ENCODE peak calls at places on chromosomes 3 and 15, in ten cellular contexts. One of them, this sample, is unnamed.

GRCh38 chr3:51099794-51100542 is 285.1 kb upstream of the MANF start:
- DNase-seq in activated T-helper 1 cell treated with Interleukin-2 at 50 U/mL for 16 hours: no peak
- DNase-seq in GM04504: peak; percentile 40
- DNase-seq in BJ: peak; percentile 6
- DNase-seq in AG08396: peak; percentile 43
- DNase-seq in stimulated activated CD4-positive, alpha-beta T cell treated with anti-CD3 and anti-CD28 coated beads, Interleukin-4, amount 100 ng/mL, for 48 hours: peak; percentile 21
- DNase-seq in right lobe of liver: no peak
- DNase-seq in anterior cingulate cortex: no peak
- DNase-seq in brain microvascular endothelial cell: peak; percentile 54
- DNase-seq in EL: peak; percentile 52
- DNase-seq in this sample: no peak

GRCh38 chr15:60548101-60548500 is 69.2 kb upstream of the ICE2 start:
- DNase-seq in activated T-helper 1 cell treated with Interleukin-2 at 50 U/mL for 16 hours: no peak
- DNase-seq in GM04504: no peak
- DNase-seq in BJ: no peak
- DNase-seq in AG08396: no peak
- DNase-seq in stimulated activated CD4-positive, alpha-beta T cell treated with anti-CD3 and anti-CD28 coated beads, Interleukin-4, amount 100 ng/mL, for 48 hours: peak; percentile 39
- DNase-seq in right lobe of liver: no peak
- DNase-seq in anterior cingulate cortex: no peak
- DNase-seq in brain microvascular endothelial cell: no peak
- DNase-seq in EL: no peak
- DNase-seq in this sample: no peak

GRCh38 chr15:99100245-99101173 is 4.4 kb upstream of the SYNM start:
- DNase-seq in activated T-helper 1 cell treated with Interleukin-2 at 50 U/mL for 16 hours: no peak
- DNase-seq in GM04504: peak; percentile 29
- DNase-seq in BJ: no peak
- DNase-seq in AG08396: peak; percentile 88
- DNase-seq in stimulated activated CD4-positive, alpha-beta T cell treated with anti-CD3 and anti-CD28 coated beads, Interleukin-4, amount 100 ng/mL, for 48 hours: peak; percentile 48
- DNase-seq in right lobe of liver: peak; percentile 85
- DNase-seq in anterior cingulate cortex: peak; percentile 63
- DNase-seq in brain microvascular endothelial cell: peak; percentile 67
- DNase-seq in EL: peak; percentile 71
- DNase-seq in this sample: no peak

GRCh38 chr15:77370580-77370979 is 49.3 kb downstream of the PEAK1 start:
- DNase-seq in activated T-helper 1 cell treated with Interleukin-2 at 50 U/mL for 16 hours: no peak
- DNase-seq in GM04504: no peak
- DNase-seq in BJ: no peak
- DNase-seq in AG08396: no peak
- DNase-seq in stimulated activated CD4-positive, alpha-beta T cell treated with anti-CD3 and anti-CD28 coated beads, Interleukin-4, amount 100 ng/mL, for 48 hours: no peak
- DNase-seq in right lobe of liver: no peak
- DNase-seq in anterior cingulate cortex: no peak
- DNase-seq in brain microvascular endothelial cell: peak; percentile 36
- DNase-seq in EL: peak; percentile 18
- DNase-seq in this sample: no peak

GRCh38 chr3:84042717-84043116 is 916.1 kb upstream of the CADM2 start:
- DNase-seq in activated T-helper 1 cell treated with Interleukin-2 at 50 U/mL for 16 hours: no peak
- DNase-seq in GM04504: no peak
- DNase-seq in BJ: no peak
- DNase-seq in AG08396: no peak
- DNase-seq in stimulated activated CD4-positive, alpha-beta T cell treated with anti-CD3 and anti-CD28 coated beads, Interleukin-4, amount 100 ng/mL, for 48 hours: no peak
- DNase-seq in right lobe of liver: no peak
- DNase-seq in anterior cingulate cortex: no peak
- DNase-seq in brain microvascular endothelial cell: no peak
- DNase-seq in EL: no peak
- DNase-seq in this sample: no peak

GRCh38 chr3:111070772-111071256 is 802 bp upstream of the NECTIN3 start:
- DNase-seq in activated T-helper 1 cell treated with Interleukin-2 at 50 U/mL for 16 hours: no peak
- DNase-seq in GM04504: no peak
- DNase-seq in BJ: no peak
- DNase-seq in AG08396: no peak
- DNase-seq in stimulated activated CD4-positive, alpha-beta T cell treated with anti-CD3 and anti-CD28 coated beads, Interleukin-4, amount 100 ng/mL, for 48 hours: no peak
- DNase-seq in right lobe of liver: no peak
- DNase-seq in anterior cingulate cortex: no peak
- DNase-seq in brain microvascular endothelial cell: peak; percentile 74
- DNase-seq in EL: no peak
- DNase-seq in this sample: no peak

GRCh38 chr15:31373096-31373865 is 46.6 kb downstream of the KLF13 start:
- DNase-seq in activated T-helper 1 cell treated with Interleukin-2 at 50 U/mL for 16 hours: no peak
- DNase-seq in GM04504: no peak
- DNase-seq in BJ: no peak
- DNase-seq in AG08396: no peak
- DNase-seq in stimulated activated CD4-positive, alpha-beta T cell treated with anti-CD3 and anti-CD28 coated beads, Interleukin-4, amount 100 ng/mL, for 48 hours: no peak
- DNase-seq in right lobe of liver: no peak
- DNase-seq in anterior cingulate cortex: no peak
- DNase-seq in brain microvascular endothelial cell: no peak
- DNase-seq in EL: no peak
- DNase-seq in this sample: no peak

GRCh38 chr3:182889948-182890629 is 90.2 kb downstream of the DCUN1D1 start:
- DNase-seq in activated T-helper 1 cell treated with Interleukin-2 at 50 U/mL for 16 hours: no peak
- DNase-seq in GM04504: no peak
- DNase-seq in BJ: no peak
- DNase-seq in AG08396: no peak
- DNase-seq in stimulated activated CD4-positive, alpha-beta T cell treated with anti-CD3 and anti-CD28 coated beads, Interleukin-4, amount 100 ng/mL, for 48 hours: no peak
- DNase-seq in right lobe of liver: no peak
- DNase-seq in anterior cingulate cortex: no peak
- DNase-seq in brain microvascular endothelial cell: no peak
- DNase-seq in EL: no peak
- DNase-seq in this sample: no peak

GRCh38 chr3:133487204-133487603 is 86.3 kb upstream of the CDV3 start:
- DNase-seq in activated T-helper 1 cell treated with Interleukin-2 at 50 U/mL for 16 hours: no peak
- DNase-seq in GM04504: no peak
- DNase-seq in BJ: no peak
- DNase-seq in AG08396: no peak
- DNase-seq in stimulated activated CD4-positive, alpha-beta T cell treated with anti-CD3 and anti-CD28 coated beads, Interleukin-4, amount 100 ng/mL, for 48 hours: no peak
- DNase-seq in right lobe of liver: no peak
- DNase-seq in anterior cingulate cortex: no peak
- DNase-seq in brain microvascular endothelial cell: no peak
- DNase-seq in EL: no peak
- DNase-seq in this sample: no peak

This sample was measured in esophagus muscularis mucosa.